ENCODE peak calls at places on chromosomes 12 and 14, in four cellular contexts. F, P, O and T are unnamed samples.

GRCh38 chr12:118061011-118061875 is at the start of gene WSB2:
- DNase-seq in F (peak), P (peak), O (peak), T (peak)

GRCh38 chr14:63672417-63673180 is 30.9 kb upstream of the WDR89 start:
- DNase-seq in F (no peak), P (no peak), O (no peak), T (no peak)

GRCh38 chr12:122244565-122245371 is 18.9 kb upstream of the DIABLO start:
- DNase-seq in F (no peak), P (no peak), O (no peak), T (no peak)

GRCh38 chr12:16228067-16228466 is 49.4 kb downstream of the SLC15A5 start:
- DNase-seq in F (no peak), P (no peak), O (no peak), T (no peak)

GRCh38 chr12:18700254-18700653 is 37.6 kb downstream of the PLCZ1 start:
- DNase-seq in F (no peak), P (no peak), O (no peak), T (peak)

GRCh38 chr14:38593477-38593876 is 337.6 kb upstream of the CLEC14A start:
- DNase-seq in F (no peak), P (no peak), O (no peak), T (no peak)

GRCh38 chr14:94581127-94581999 is at the start of gene SERPINA5:
- DNase-seq in F (peak), P (peak), O (no peak), T (peak)

GRCh38 chr14:104314251-104314941 is 176.0 kb downstream of the KIF26A start:
- DNase-seq in F (no peak), P (no peak), O (no peak), T (peak)

GRCh38 chr12:47265391-47265790 is 185.6 kb upstream of the AMIGO2 start:
- DNase-seq in F (no peak), P (no peak), O (no peak), T (no peak)

GRCh38 chr12:47268501-47269459 is 189.0 kb upstream of the AMIGO2 start:
- DNase-seq in F (no peak), P (no peak), O (no peak), T (no peak)

GRCh38 chr12:47267571-47267970 is 187.8 kb upstream of the AMIGO2 start:
- DNase-seq in F (no peak), P (no peak), O (no peak), T (no peak)

GRCh38 chr12:47264951-47265350 is 185.2 kb upstream of the AMIGO2 start:
- DNase-seq in F (no peak), P (no peak), O (no peak), T (no peak)
- H3K27ac ChIP-seq in F (no peak), P (no peak), O (peak), T (no peak)

GRCh38 chr12:51837286-51837685 is 11.2 kb downstream of the FIGNL2 start:
- DNase-seq in F (no peak), P (no peak), O (no peak), T (no peak)

GRCh38 chr12:51838036-51838435 is 10.5 kb downstream of the FIGNL2 start:
- DNase-seq in F (no peak), P (no peak), O (no peak), T (no peak)

GRCh38 chr12:51836012-51836832 is 12.3 kb downstream of the FIGNL2 start:
- DNase-seq in F (no peak), P (no peak), O (no peak), T (no peak)

GRCh38 chr12:51838762-51839161 is 9.8 kb downstream of the FIGNL2 start:
- DNase-seq in F (no peak), P (no peak), O (no peak), T (no peak)

GRCh38 chr12:51836833-51837184 is 11.7 kb downstream of the FIGNL2 start:
- DNase-seq in F (no peak), P (no peak), O (no peak), T (no peak)
- H3K27ac ChIP-seq in F (no peak), P (no peak), O (no peak), T (no peak)

GRCh38 chr14:68936476-68936875 is 42.6 kb downstream of the ACTN1 start:
- DNase-seq in F (no peak), P (no peak), O (no peak), T (peak)

GRCh38 chr14:68939424-68939892 is 39.6 kb downstream of the ACTN1 start:
- DNase-seq in F (no peak), P (no peak), O (no peak), T (no peak)

GRCh38 chr14:68936980-68937379 is 42.1 kb downstream of the ACTN1 start:
- DNase-seq in F (no peak), P (no peak), O (no peak), T (peak)

GRCh38 chr14:68938515-68939423 is 40.3 kb downstream of the ACTN1 start:
- DNase-seq in F (no peak), P (no peak), O (peak), T (peak)

GRCh38 chr14:68937790-68938514 is 41.1 kb downstream of the ACTN1 start:
- DNase-seq in F (no peak), P (no peak), O (no peak), T (peak)
- H3K27ac ChIP-seq in F (peak), P (peak), O (peak), T (peak)

DNA sequence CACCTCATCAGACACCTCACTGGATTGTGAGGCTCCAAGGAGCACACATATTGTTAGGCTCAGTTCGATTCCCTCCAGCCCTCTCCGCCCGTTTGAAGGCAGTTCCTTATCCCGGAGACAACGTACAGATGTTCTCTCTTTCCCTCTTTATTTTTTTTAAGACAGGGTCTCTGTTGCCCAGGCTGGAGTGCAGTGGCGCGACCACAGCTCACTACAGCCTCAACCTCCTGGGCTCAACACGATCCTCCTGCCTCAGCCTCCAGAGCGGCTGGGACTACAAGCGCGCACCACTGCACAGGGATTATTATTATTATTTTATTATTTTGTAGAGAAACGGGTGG is 718 bp upstream of the TROAP start:
- DNase-seq in F (no peak), P (no peak), O (no peak), T (no peak)
- H3K27ac ChIP-seq in F (peak), P (no peak), O (peak), T (no peak)

DNA sequence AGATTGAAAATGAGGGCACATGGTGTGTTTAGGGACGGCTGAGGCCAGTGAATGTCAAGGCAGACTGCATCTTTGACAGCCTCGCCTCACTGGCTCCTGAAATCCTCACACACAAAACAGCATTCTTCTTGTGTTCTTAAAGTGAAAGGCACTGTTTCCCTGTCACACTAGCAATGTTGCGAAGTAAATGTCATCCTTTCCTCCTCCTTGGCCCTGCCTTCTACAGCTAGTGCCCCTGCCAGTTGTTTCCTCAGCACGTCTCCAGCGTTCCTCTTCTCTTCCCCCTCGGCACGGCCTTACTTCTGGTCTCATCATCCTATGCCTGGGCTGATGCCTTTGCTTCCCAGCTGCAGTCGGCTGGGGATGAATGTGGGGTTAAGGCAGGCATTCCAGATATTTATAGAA is 129.4 kb upstream of the DNM1L start:
- DNase-seq in F (peak), P (no peak), O (no peak), T (peak)
- H3K27ac ChIP-seq in F (peak), P (peak), O (no peak), T (peak)

GRCh38 chr14:26867171-26867757 is 269.4 kb upstream of the NOVA1 start:
- DNase-seq in F (no peak), P (no peak), O (no peak), T (no peak)

GRCh38 chr14:26872930-26873470 is 275.2 kb upstream of the NOVA1 start:
- DNase-seq in F (no peak), P (no peak), O (no peak), T (peak)

GRCh38 chr14:26870722-26871121 is 272.9 kb upstream of the NOVA1 start:
- DNase-seq in F (no peak), P (no peak), O (no peak), T (no peak)

GRCh38 chr14:26872510-26872909 is 274.7 kb upstream of the NOVA1 start:
- DNase-seq in F (no peak), P (no peak), O (no peak), T (peak)

GRCh38 chr14:26870096-26870495 is 272.3 kb upstream of the NOVA1 start:
- DNase-seq in F (no peak), P (no peak), O (no peak), T (no peak)
- H3K27ac ChIP-seq in F (no peak), P (no peak), O (no peak), T (no peak)